ENCODE peak calls at places on chromosomes 1 and 21, in five cellular contexts. X, I, K, D and L are unnamed samples.

GRCh38 chr1:170415734-170416372 is 116.1 kb upstream of the GORAB start:
- DNase-seq in I (no peak), K (no peak), X (peak; percentile 5), D (no peak), L (no peak)

GRCh38 chr1:182392045-182393028 is 747 bp upstream of the GLUL start:
- DNase-seq in D (peak; percentile 28), I (peak; percentile 89), X (peak; percentile 70), K (peak; percentile 85), L (peak; percentile 71)

GRCh38 chr1:47881505-47882442 is 115.4 kb downstream of the TRABD2B start:
- DNase-seq in X (no peak), K (peak; percentile 85), D (no peak), I (no peak), L (no peak)

GRCh38 chr1:74570797-74571492 is 58.5 kb upstream of the LRRC53 start:
- DNase-seq in X (no peak), D (no peak), K (no peak), I (peak; percentile 90), L (no peak)

GRCh38 chr1:22114083-22115012 is 28.5 kb downstream of the WNT4 start:
- DNase-seq in I (no peak), X (no peak), K (no peak), D (no peak), L (no peak)

GRCh38 chr1:910311-910880 is 13.3 kb upstream of the SAMD11 start:
- DNase-seq in X (no peak), D (no peak), I (no peak), K (no peak), L (no peak)

GRCh38 chr21:16082038-16082816 is 352.4 kb downstream of the USP25 start:
- DNase-seq in I (peak; percentile 5), D (no peak), K (no peak), X (no peak), L (no peak)

GRCh38 chr1:164895026-164895907 is 336.3 kb downstream of the PBX1 start:
- DNase-seq in D (no peak), I (no peak), K (no peak), X (no peak), L (no peak)

GRCh38 chr1:43337588-43337987 is at the start of gene MPL:
- DNase-seq in D (no peak), X (no peak), K (peak; percentile 42), I (no peak), L (no peak)

GRCh38 chr1:91036894-91037829 is 15.3 kb upstream of the ZNF644 start:
- DNase-seq in D (no peak), K (no peak), I (no peak), X (no peak), L (no peak)

GRCh38 chr1:48677306-48678287 is 99.1 kb downstream of the BEND5 start:
- DNase-seq in X (peak; percentile 61), D (no peak), I (peak; percentile 50), K (no peak), L (peak; percentile 34)

GRCh38 chr1:147444381-147444780 is 96.9 kb upstream of the BCL9 start:
- DNase-seq in K (no peak), D (no peak), X (no peak), I (no peak), L (no peak)

GRCh38 chr21:45543371-45543709 is 1.1 kb upstream of the SLC19A1 start:
- DNase-seq in K (peak; percentile 62), X (no peak), I (no peak), D (no peak), L (peak; percentile 6)